ENCODE peak calls at places on chromosome 19, in ten cellular contexts. K, O, I, M, H, C, R, G, P and J are unnamed samples. For H3K4me1 and H3K36me3, the result is how much of the 10 kb centered on the place peaks cover.

GRCh38 chr19:11780431-11781020 is 13.7 kb downstream of the ZNF441 start:
- DNase-seq in M (no peak), K (no peak), C (no peak), R (no peak), P (no peak), O (no peak), I (no peak), G (no peak), H (no peak), J (no peak)

GRCh38 chr19:55581145-55581827 is 638 bp upstream of the ZNF579 start:
- DNase-seq in O (no peak), P (no peak), R (peak), C (no peak), I (no peak), G (peak), M (no peak), K (peak), H (peak), J (no peak)

GRCh38 chr19:8485561-8486371 is 16.7 kb downstream of the PRAM1 start:
- DNase-seq in I (no peak), O (no peak), R (no peak), G (no peak), P (no peak), C (no peak), K (no peak), H (no peak), M (no peak), J (no peak)

GRCh38 chr19:15126511-15126910 is 19.3 kb downstream of the SYDE1 start:
- DNase-seq in K (no peak), R (no peak), H (no peak), P (no peak), I (no peak), G (no peak), M (no peak), C (no peak), O (no peak), J (no peak)

GRCh38 chr19:54430306-54431254 is 15.3 kb downstream of the TTYH1 start:
- DNase-seq in M (peak), C (no peak), R (no peak), H (peak), P (peak), O (no peak), G (peak), I (no peak), K (peak), J (peak)

GRCh38 chr19:16825312-16826168 is 3.7 kb upstream of the SIN3B start:
- DNase-seq in K (peak), M (peak), I (peak), R (peak), O (peak), P (no peak), G (peak), C (peak), H (no peak), J (peak)

GRCh38 chr19:40321076-40321475 is 27.1 kb downstream of the C19orf47 start:
- DNase-seq in O (no peak), I (no peak), R (no peak), G (no peak), H (no peak), M (no peak), K (no peak), C (no peak), P (no peak), J (no peak)

GRCh38 chr19:16301999-16302694 is 22.5 kb upstream of the KLF2 start:
- DNase-seq in O (no peak), G (peak), R (peak), P (no peak), C (no peak), I (no peak), M (no peak), K (no peak), H (no peak), J (no peak)

GRCh38 chr19:42122691-42123607 is 9.3 kb downstream of the POU2F2 start:
- DNase-seq in K (no peak), C (no peak), O (no peak), I (no peak), M (no peak), H (no peak), G (no peak), R (no peak), P (no peak), J (no peak)

DNA sequence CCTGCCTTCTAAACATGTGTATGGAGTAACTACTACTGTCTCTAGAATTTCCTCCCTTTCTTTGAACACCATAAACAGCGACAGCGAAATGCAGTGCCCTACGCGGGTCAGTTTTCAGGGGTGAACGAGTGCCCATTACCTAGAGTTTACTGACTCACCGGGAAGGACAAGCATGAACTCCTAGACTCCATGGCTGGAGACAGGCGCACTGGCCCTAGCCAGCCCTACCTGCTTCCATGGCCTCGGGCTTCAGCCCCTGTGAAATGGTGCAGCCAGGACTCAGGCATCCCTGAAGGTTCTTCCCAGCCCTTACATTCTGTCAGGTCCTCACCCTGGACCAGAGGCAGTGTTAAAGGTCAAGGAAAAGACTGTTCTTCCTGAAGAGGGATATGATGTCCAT is 8.5 kb downstream of the RANBP3 start:
- DNase-seq in H (no peak), M (no peak), C (no peak), O (no peak), R (no peak), K (no peak), I (no peak), P (no peak), G (no peak), J (no peak)
- H3K4me1 ChIP-seq in H (under half), M (half or more), C (under half), O (under half), R (half or more), K (half or more), I (under half), P (under half), G (under half), J (under half)

GRCh38 chr19:6740589-6741348 is 1.3 kb downstream of the TRIP10 start:
- DNase-seq in O (peak), H (peak), I (peak), P (peak), K (peak), C (no peak), R (peak), G (peak), M (peak), J (peak)

GRCh38 chr19:6745965-6746364 is 6.5 kb downstream of the TRIP10 start:
- DNase-seq in K (no peak), I (no peak), H (no peak), M (no peak), C (no peak), R (no peak), G (no peak), P (no peak), O (no peak), J (no peak)

GRCh38 chr19:6743071-6743470 is 3.6 kb downstream of the TRIP10 start:
- DNase-seq in P (no peak), M (no peak), C (no peak), O (no peak), R (no peak), K (no peak), I (no peak), H (no peak), G (no peak), J (no peak)

GRCh38 chr19:6743714-6744380 is 4.4 kb downstream of the TRIP10 start:
- DNase-seq in K (no peak), P (no peak), R (no peak), O (no peak), C (no peak), I (no peak), H (no peak), M (no peak), G (no peak), J (no peak)

GRCh38 chr19:6744381-6745288 is 5.2 kb downstream of the TRIP10 start:
- DNase-seq in M (peak), R (peak), C (peak), G (peak), P (peak), O (peak), K (peak), I (peak), H (no peak), J (peak)
- H3K36me3 ChIP-seq in M (half or more), R (under half), C (under half), G (under half), P (under half), O (half or more), K (under half), I (under half), H (under half), J (under half)

GRCh38 chr19:29761575-29762225 is 46.6 kb upstream of the C19orf12 start:
- DNase-seq in G (no peak), P (no peak), I (no peak), H (no peak), M (no peak), C (no peak), R (no peak), K (no peak), O (no peak), J (no peak)

GRCh38 chr19:29767039-29767735 is 44.6 kb upstream of the CCNE1 start:
- DNase-seq in K (no peak), R (no peak), P (no peak), I (no peak), G (no peak), O (no peak), H (no peak), C (no peak), M (no peak), J (no peak)

GRCh38 chr19:29766100-29766499 is 45.7 kb upstream of the CCNE1 start:
- DNase-seq in I (no peak), P (no peak), M (no peak), H (no peak), G (no peak), R (no peak), O (no peak), K (no peak), C (no peak), J (no peak)

GRCh38 chr19:29760752-29761502 is 45.9 kb upstream of the C19orf12 start:
- DNase-seq in I (no peak), O (no peak), R (no peak), K (no peak), P (no peak), C (no peak), H (no peak), G (no peak), M (no peak), J (no peak)

GRCh38 chr19:29764322-29764721 is 47.5 kb upstream of the CCNE1 start:
- DNase-seq in K (no peak), R (no peak), M (no peak), P (no peak), G (no peak), O (no peak), C (no peak), H (no peak), I (no peak), J (no peak)
- TF ChIP-seq CTCF in K (no peak), R (no peak), M (no peak), P (no peak), G (no peak), O (no peak), C (no peak), H (no peak), I (no peak), J (no peak)

GRCh38 chr19:1019616-1019961 is 1.3 kb downstream of the TMEM259 start:
- DNase-seq in K (no peak), C (no peak), H (no peak), G (no peak), P (no peak), I (no peak), R (no peak), O (no peak), M (no peak), J (no peak)
- H3K4me1 ChIP-seq in K (under half), C (under half), H (under half), G (under half), P (under half), I (under half), R (half or more), O (under half), M (half or more), J (under half)

GRCh38 chr19:3527250-3527910 is 11.6 kb upstream of the TEKTIP1 start:
- DNase-seq in M (no peak), O (no peak), K (no peak), P (no peak), G (no peak), I (no peak), R (no peak), C (no peak), H (no peak), J (no peak)

GRCh38 chr19:3530389-3530788 is 8.6 kb upstream of the TEKTIP1 start:
- DNase-seq in M (no peak), K (no peak), G (no peak), R (no peak), P (no peak), O (no peak), H (no peak), C (no peak), I (no peak), J (no peak)

GRCh38 chr19:3528539-3529211 is 10.3 kb upstream of the TEKTIP1 start:
- DNase-seq in P (no peak), C (no peak), H (no peak), K (no peak), O (no peak), G (no peak), M (no peak), I (no peak), R (no peak), J (no peak)

GRCh38 chr19:3526507-3527244 is 12.3 kb upstream of the TEKTIP1 start:
- DNase-seq in K (no peak), R (no peak), O (no peak), C (no peak), I (no peak), G (no peak), P (no peak), H (no peak), M (no peak), J (no peak)

DNA sequence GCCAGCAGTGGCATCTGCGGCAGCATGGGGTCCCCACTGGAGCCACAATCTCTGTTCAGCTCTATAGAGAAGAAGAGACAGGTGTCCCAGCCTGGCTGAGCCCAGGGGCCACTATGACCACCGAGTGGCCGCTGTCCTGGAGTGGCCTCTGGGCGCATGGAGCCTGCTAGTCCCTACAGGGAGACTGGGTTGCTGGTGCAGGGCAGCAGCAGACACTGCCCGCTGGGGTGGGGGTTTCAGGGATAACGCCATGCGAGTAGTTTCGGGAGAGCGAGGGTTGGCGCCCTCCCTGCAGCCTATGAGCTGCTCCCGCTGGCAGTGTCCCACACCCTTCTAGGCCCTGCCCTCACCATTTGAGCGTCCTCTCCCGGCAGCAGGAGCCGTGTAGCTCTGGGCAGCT is 10.9 kb upstream of the TEKTIP1 start:
- DNase-seq in R (no peak), M (no peak), G (no peak), H (no peak), I (no peak), O (no peak), P (no peak), C (no peak), K (no peak), J (no peak)
- H3K36me3 ChIP-seq in R (half or more), M (half or more), G (under half), H (under half), I (under half), O (half or more), P (under half), C (under half), K (under half), J (half or more)

DNA sequence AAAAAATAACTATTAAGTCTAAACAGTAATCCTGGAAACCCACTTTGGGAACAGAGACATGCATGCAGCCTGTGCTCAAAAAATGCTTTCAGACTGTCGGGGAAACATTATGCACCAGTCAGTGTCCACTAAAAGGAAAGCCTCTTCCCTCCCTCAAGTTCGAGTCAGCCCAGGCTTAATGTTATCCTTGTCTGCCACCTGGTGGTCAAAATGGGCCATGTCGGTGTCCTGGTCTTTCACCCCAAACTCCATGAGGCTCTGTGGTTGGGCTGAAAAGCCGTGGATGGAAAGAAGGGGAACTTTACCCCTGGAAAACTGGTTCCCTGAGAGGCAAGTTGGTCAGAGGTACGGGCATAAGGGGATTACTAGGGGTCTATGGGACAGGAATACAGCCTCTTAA is 88.4 kb upstream of the ZNF492 start:
- DNase-seq in P (no peak), I (peak), C (peak), H (peak), O (no peak), K (peak), R (no peak), M (peak), G (no peak), J (peak)
- TF ChIP-seq CTCF in P (no peak), I (peak), C (peak), H (peak), O (peak), K (peak), R (no peak), M (peak), G (no peak), J (peak)

GRCh38 chr19:4707956-4708650 is 15.5 kb downstream of the DPP9 start:
- DNase-seq in K (peak), C (peak), O (no peak), I (peak), M (peak), G (no peak), H (no peak), R (peak), P (no peak), J (no peak)

GRCh38 chr19:4709440-4710280 is 14.0 kb downstream of the DPP9 start:
- DNase-seq in O (no peak), R (peak), P (no peak), I (no peak), G (no peak), K (peak), H (no peak), C (no peak), M (no peak), J (no peak)

GRCh38 chr19:4712771-4713170 is 10.9 kb downstream of the DPP9 start:
- DNase-seq in O (no peak), M (peak), H (no peak), G (no peak), R (no peak), P (no peak), C (no peak), I (no peak), K (no peak), J (no peak)

GRCh38 chr19:4711211-4711610 is 12.4 kb downstream of the DPP9 start:
- DNase-seq in P (no peak), R (no peak), O (no peak), H (no peak), C (no peak), K (no peak), I (no peak), M (no peak), G (no peak), J (no peak)

GRCh38 chr19:4710281-4710600 is 13.4 kb downstream of the DPP9 start:
- DNase-seq in M (no peak), I (no peak), C (no peak), H (no peak), O (no peak), G (no peak), P (no peak), K (no peak), R (no peak), J (no peak)
- H3K4me1 ChIP-seq in M (half or more), I (under half), C (under half), H (under half), O (under half), G (under half), P (under half), K (under half), R (half or more), J (under half)

GRCh38 chr19:2080336-2080988 is 15.7 kb downstream of the MOB3A start:
- DNase-seq in P (no peak), C (no peak), G (no peak), H (no peak), R (no peak), K (no peak), O (no peak), I (no peak), M (no peak), J (no peak)

GRCh38 chr19:2077398-2077797 is 18.7 kb downstream of the MOB3A start:
- DNase-seq in O (no peak), K (no peak), H (no peak), I (no peak), R (no peak), G (no peak), M (no peak), C (no peak), P (no peak), J (no peak)

GRCh38 chr19:2077833-2078619 is 18.1 kb downstream of the MOB3A start:
- DNase-seq in I (no peak), K (no peak), O (no peak), H (no peak), G (no peak), R (no peak), C (no peak), P (no peak), M (no peak), J (no peak)

GRCh38 chr19:2079865-2080301 is 16.2 kb downstream of the MOB3A start:
- DNase-seq in C (no peak), R (no peak), I (no peak), G (no peak), M (no peak), K (no peak), H (no peak), O (no peak), P (no peak), J (no peak)

GRCh38 chr19:2079076-2079864 is 16.9 kb downstream of the MOB3A start:
- DNase-seq in C (no peak), P (no peak), K (no peak), G (no peak), H (no peak), I (no peak), M (no peak), O (no peak), R (no peak), J (no peak)
- H3K36me3 ChIP-seq in C (under half), P (under half), K (under half), G (under half), H (under half), I (under half), M (half or more), O (half or more), R (half or more), J (under half)

GRCh38 chr19:1264801-1265610 is 4.1 kb upstream of the CIRBP start:
- DNase-seq in R (peak), I (peak), K (peak), M (peak), P (peak), O (no peak), C (peak), H (peak), G (peak), J (peak)

GRCh38 chr19:1266818-1267440 is 2.2 kb upstream of the CIRBP start:
- DNase-seq in R (peak), H (no peak), C (no peak), G (peak), K (peak), M (peak), O (no peak), I (peak), P (peak), J (peak)

GRCh38 chr19:1267441-1268391 is 1.4 kb upstream of the CIRBP start:
- DNase-seq in G (no peak), C (no peak), O (no peak), H (no peak), P (no peak), K (peak), I (peak), M (no peak), R (no peak), J (no peak)

GRCh38 chr19:1265611-1266115 is 3.5 kb upstream of the CIRBP start:
- DNase-seq in R (no peak), I (peak), O (no peak), P (no peak), G (peak), C (no peak), M (peak), H (peak), K (peak), J (peak)

DNA sequence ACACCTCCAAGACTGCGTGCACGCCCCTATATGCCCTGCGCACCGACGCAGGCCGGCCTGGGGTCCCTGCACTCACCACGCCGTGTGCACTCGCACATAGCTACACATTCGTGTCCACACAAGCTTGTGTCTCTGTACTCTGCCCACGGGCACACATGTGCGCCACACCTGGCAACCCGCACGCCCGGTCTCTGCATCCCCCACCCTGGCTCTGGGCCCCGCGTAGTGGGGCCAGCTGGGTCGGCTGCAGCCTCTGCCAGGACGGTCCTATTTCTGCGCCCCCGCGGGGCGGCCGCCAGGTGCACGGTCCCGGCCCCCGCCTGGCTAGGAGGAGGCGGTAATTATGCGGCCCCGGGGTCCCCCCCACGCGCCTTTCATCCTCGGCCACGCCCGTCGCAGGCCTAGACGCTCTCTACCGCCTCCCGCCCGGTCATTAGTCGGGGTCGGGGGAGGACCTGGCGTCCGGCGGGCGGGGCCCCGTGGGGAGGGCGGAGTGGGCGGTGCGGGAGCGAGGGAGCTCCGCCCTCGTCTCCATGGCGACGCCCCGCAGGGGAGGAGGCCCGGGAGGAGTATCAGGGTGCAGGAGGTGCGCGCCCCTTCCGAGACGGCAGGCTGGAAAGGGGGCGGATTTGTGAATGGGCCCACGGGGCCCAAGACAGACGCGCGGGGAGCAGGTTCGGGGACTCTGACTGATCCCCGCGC is 2.9 kb upstream of the CIRBP start:
- DNase-seq in C (no peak), R (peak), I (peak), H (peak), O (peak), G (peak), P (peak), M (peak), K (peak), J (peak)
- TF ChIP-seq CTCF in C (no peak), R (no peak), I (no peak), H (peak), O (no peak), G (no peak), P (no peak), M (no peak), K (no peak), J (no peak)